ENCODE peak calls at places on chromosomes 3 and 15, in four cellular contexts. One of them, this sample, is unnamed.

GRCh38 chr15:89679221-89679620 is at the start of gene PLIN1:
- DNase-seq in cardiac muscle cell: no peak
- DNase-seq in OCI-LY7: no peak
- DNase-seq in DND-41: no peak
- DNase-seq in this sample: no peak

GRCh38 chr3:124860599-124860998 is 26.6 kb downstream of the ITGB5 start:
- DNase-seq in cardiac muscle cell: no peak
- DNase-seq in OCI-LY7: no peak
- DNase-seq in DND-41: no peak
- DNase-seq in this sample: no peak

GRCh38 chr3:141407043-141407442 is 38.7 kb downstream of the ZBTB38 start:
- DNase-seq in cardiac muscle cell: no peak
- DNase-seq in OCI-LY7: no peak
- DNase-seq in DND-41: no peak
- DNase-seq in this sample: no peak

GRCh38 chr3:68943753-68944500 is 11.6 kb upstream of the TAFA4 start:
- DNase-seq in cardiac muscle cell: no peak
- DNase-seq in OCI-LY7: no peak
- DNase-seq in DND-41: no peak
- DNase-seq in this sample: no peak

GRCh38 chr3:179177611-179178010 is 29.5 kb downstream of the PIK3CA start:
- DNase-seq in cardiac muscle cell: no peak
- DNase-seq in OCI-LY7: no peak
- DNase-seq in DND-41: no peak
- DNase-seq in this sample: no peak

GRCh38 chr15:74540135-74540760 is 772 bp upstream of the ARID3B start:
- DNase-seq in cardiac muscle cell: no peak
- DNase-seq in OCI-LY7: peak; percentile 24
- DNase-seq in DND-41: peak; percentile 12
- DNase-seq in this sample: no peak

GRCh38 chr3:177538064-177538742 is 340.9 kb upstream of the TBL1XR1 start:
- DNase-seq in cardiac muscle cell: no peak
- DNase-seq in OCI-LY7: no peak
- DNase-seq in DND-41: no peak
- DNase-seq in this sample: no peak

GRCh38 chr15:72554471-72555425 is 80.6 kb downstream of the ARIH1 start:
- DNase-seq in cardiac muscle cell: no peak
- DNase-seq in OCI-LY7: no peak
- DNase-seq in DND-41: no peak
- DNase-seq in this sample: no peak

GRCh38 chr15:90264649-90265048 is 823 bp upstream of the NGRN start:
- DNase-seq in cardiac muscle cell: no peak
- DNase-seq in OCI-LY7: peak; percentile 11
- DNase-seq in DND-41: peak; percentile 29
- DNase-seq in this sample: no peak

GRCh38 chr15:74134387-74135027 is 4.1 kb downstream of the ISLR2 start:
- DNase-seq in cardiac muscle cell: peak; percentile 78
- DNase-seq in OCI-LY7: no peak
- DNase-seq in DND-41: no peak
- DNase-seq in this sample: no peak

GRCh38 chr3:153330891-153331290 is 168.9 kb downstream of the RAP2B start:
- DNase-seq in cardiac muscle cell: no peak
- DNase-seq in OCI-LY7: no peak
- DNase-seq in DND-41: no peak
- DNase-seq in this sample: no peak

GRCh38 chr3:173397161-173398110 is at the start of gene NLGN1:
- DNase-seq in cardiac muscle cell: peak; percentile 84
- DNase-seq in OCI-LY7: no peak
- DNase-seq in DND-41: no peak
- DNase-seq in this sample: no peak

GRCh38 chr15:29270169-29270955 is 740 bp upstream of the NSMCE3 start:
- DNase-seq in cardiac muscle cell: no peak
- DNase-seq in OCI-LY7: peak; percentile 38
- DNase-seq in DND-41: peak; percentile 8
- DNase-seq in this sample: peak; percentile 79

GRCh38 chr15:42608110-42608531 is 32.7 kb downstream of the STARD9 start:
- DNase-seq in cardiac muscle cell: peak; percentile 22
- DNase-seq in OCI-LY7: peak; percentile 69
- DNase-seq in DND-41: peak; percentile 78
- DNase-seq in this sample: peak; percentile 39

GRCh38 chr3:20511863-20512262 is 325.9 kb upstream of the SGO1 start:
- DNase-seq in cardiac muscle cell: peak; percentile 70
- DNase-seq in OCI-LY7: peak; percentile 62
- DNase-seq in DND-41: no peak
- DNase-seq in this sample: no peak

DNA sequence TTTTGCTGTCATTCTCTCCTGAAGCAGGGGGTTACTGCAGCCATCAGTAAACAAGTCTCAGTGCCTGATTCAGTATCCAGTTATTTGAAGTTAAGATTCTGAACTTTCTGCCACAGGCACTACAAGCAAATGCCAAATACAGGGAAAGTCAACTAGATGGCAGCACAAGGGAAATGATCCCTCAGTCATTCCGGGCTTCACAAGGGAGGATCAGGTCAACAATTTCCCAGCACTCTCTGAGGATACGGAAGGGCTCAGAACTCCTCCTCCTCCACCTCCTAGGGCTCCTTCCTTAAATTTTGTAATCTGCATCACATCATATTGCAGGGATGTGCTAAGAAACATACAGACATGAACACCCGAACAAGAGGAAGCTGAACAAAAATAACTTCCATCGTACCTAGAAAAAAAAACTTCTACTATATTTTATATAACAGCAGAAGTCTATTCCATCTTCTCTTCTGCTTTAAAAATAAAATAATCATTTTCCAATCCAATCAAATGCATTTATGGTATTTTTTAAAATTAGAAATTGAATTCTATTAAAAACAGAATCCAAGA is 187.1 kb downstream of the FMN1 start:
- DNase-seq in cardiac muscle cell: peak; percentile 45
- DNase-seq in OCI-LY7: no peak
- DNase-seq in DND-41: no peak
- DNase-seq in this sample: no peak
- H3K9me3 ChIP-seq in cardiac muscle cell: no peaks in the 10 kb centered on the region
- H3K9me3 ChIP-seq in OCI-LY7: no peaks in the 10 kb centered on the region
- H3K9me3 ChIP-seq in DND-41: no peaks in the 10 kb centered on the region
- H3K9me3 ChIP-seq in this sample: no peaks in the 10 kb centered on the region

DNA sequence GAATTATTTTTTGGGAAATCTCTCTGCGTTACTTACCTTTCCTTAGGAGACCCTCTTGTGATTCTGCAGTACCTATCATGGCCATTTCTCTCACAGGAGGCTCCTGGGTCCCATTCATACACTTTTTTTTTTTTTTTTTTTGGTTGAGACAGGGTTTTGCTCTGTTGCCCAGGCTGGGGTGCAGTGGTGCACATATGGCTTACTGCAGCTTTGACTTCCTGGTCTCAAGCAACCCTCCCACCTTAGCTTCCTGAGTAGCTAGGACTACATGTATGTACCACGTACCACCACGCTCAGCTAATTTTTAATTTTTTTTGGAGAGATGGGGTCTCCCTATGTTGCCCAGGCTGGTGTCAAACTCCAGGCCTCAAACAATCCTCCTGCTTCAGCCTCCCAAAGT is 36.1 kb downstream of the TRAK1 start:
- DNase-seq in cardiac muscle cell: no peak
- DNase-seq in OCI-LY7: peak; percentile 87
- DNase-seq in DND-41: no peak
- DNase-seq in this sample: no peak
- H3K4me1 ChIP-seq in cardiac muscle cell: no peaks in the 10 kb centered on the region
- H3K4me1 ChIP-seq in OCI-LY7: peaks cover 78% of the 10 kb centered on the region
- H3K4me1 ChIP-seq in DND-41: no peaks in the 10 kb centered on the region
- H3K4me1 ChIP-seq in this sample: no peaks in the 10 kb centered on the region

DNA sequence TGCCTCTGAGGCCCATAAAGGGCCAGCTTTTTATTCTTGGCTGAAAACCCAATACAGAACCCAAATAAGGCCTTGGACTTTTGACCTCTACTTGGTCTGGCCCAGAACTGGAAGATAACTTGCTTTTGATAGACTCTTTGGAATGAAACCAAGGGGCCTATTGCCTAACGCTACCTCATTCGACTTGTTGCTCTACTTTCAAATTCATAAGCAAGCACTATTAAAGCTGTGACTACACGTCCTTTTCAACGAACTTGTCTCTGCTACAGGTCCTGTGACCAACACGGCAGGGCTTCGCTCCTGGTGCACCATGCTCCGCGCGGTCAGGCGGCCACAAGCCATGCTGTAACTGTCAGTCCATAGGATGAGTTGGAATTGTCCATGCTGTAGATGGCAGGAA is 385.4 kb downstream of the MFSD1 start:
- DNase-seq in cardiac muscle cell: no peak
- DNase-seq in OCI-LY7: no peak
- DNase-seq in DND-41: no peak
- DNase-seq in this sample: no peak
- H3K4me3 ChIP-seq in cardiac muscle cell: no peak overlapping the region
- H3K4me3 ChIP-seq in OCI-LY7: no peak overlapping the region
- H3K4me3 ChIP-seq in DND-41: no peak overlapping the region
- H3K4me3 ChIP-seq in this sample: no peak overlapping the region

DNA sequence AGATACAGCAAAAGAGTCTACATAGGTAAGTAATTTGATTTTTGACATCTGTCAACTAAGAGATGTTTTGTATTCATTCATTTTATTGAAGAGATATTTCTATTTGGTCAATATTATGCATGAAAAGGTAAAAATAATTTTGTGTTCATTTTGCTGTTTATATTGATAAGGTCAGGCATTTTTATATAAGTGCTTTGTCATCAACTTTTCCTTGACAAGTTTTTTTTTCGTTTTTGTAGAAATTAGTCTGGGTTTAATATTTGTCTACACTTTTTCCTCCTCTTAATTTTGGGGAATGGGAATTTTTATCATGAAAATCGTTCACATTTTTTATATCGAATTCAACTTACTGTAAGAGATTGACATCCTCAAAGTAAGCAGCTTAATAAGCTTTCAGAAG is 67.7 kb downstream of the STT3B start:
- DNase-seq in cardiac muscle cell: no peak
- DNase-seq in OCI-LY7: no peak
- DNase-seq in DND-41: no peak
- DNase-seq in this sample: no peak
- H3K9me3 ChIP-seq in cardiac muscle cell: no peaks in the 10 kb centered on the region
- H3K9me3 ChIP-seq in OCI-LY7: peaks cover 37% of the 10 kb centered on the region
- H3K9me3 ChIP-seq in DND-41: peaks cover 39% of the 10 kb centered on the region
- H3K9me3 ChIP-seq in this sample: no peaks in the 10 kb centered on the region